ENCODE peak calls at places on chromosomes 1 and 21, in eight cellular contexts. S is K562, Q is thoracic aorta, L is retinal pigment epithelial cell, P is lung, W is Peyer's patch, N is HFF-Myc, J is foreskin fibroblast. G is an unnamed sample.

GRCh38 chr1:61070054-61070453 is 12.3 kb upstream of the NFIA start:
- DNase-seq in J (no peak), S (no peak), L (no peak), N (no peak), Q (no peak), W (no peak), P (no peak), G (no peak)

GRCh38 chr21:33892853-33893252 is 22.8 kb downstream of the ATP5PO start:
- DNase-seq in W (no peak), P (no peak), S (peak; percentile 50), J (no peak), L (no peak), Q (no peak), N (no peak), G (no peak)

GRCh38 chr1:39663559-39663958 is 8.3 kb downstream of the NT5C1A start:
- DNase-seq in L (no peak), J (no peak), P (no peak), W (no peak), N (no peak), Q (no peak), S (peak; percentile 59), G (no peak)

GRCh38 chr1:116076831-116077230 is 34.4 kb upstream of the MAB21L3 start:
- DNase-seq in P (no peak), N (no peak), S (no peak), L (no peak), W (no peak), J (no peak), Q (no peak), G (peak; percentile 25)

GRCh38 chr1:24556414-24556795 is 518 bp downstream of the NCMAP start:
- DNase-seq in W (no peak), S (no peak), L (no peak), J (no peak), N (no peak), Q (no peak), P (no peak), G (no peak)

GRCh38 chr1:119859647-119860046 is 36.7 kb downstream of the ADAM30 start:
- DNase-seq in P (no peak), Q (no peak), W (no peak), J (peak; percentile 81), S (peak; percentile 50), L (no peak), N (peak; percentile 42), G (peak; percentile 90)

GRCh38 chr1:177923441-177923840 is 46.4 kb downstream of the SEC16B start:
- DNase-seq in S (no peak), Q (no peak), P (no peak), L (no peak), J (no peak), N (no peak), W (no peak), G (peak; percentile 25)

GRCh38 chr21:36613064-36613463 is 85.9 kb upstream of the SIM2 start:
- DNase-seq in J (no peak), W (no peak), P (no peak), L (no peak), N (no peak), S (no peak), Q (no peak), G (no peak)

GRCh38 chr21:41029573-41029972 is 138.4 kb upstream of the BACE2 start:
- DNase-seq in J (no peak), L (no peak), P (no peak), Q (no peak), S (no peak), W (no peak), N (no peak), G (no peak)

GRCh38 chr1:235275223-235275622 is 52.8 kb downstream of the ARID4B start:
- DNase-seq in N (no peak), W (no peak), L (no peak), P (no peak), Q (no peak), J (no peak), S (no peak), G (no peak)

GRCh38 chr1:54884135-54884586 is 2.8 kb downstream of the DHCR24 start:
- DNase-seq in N (no peak), S (no peak), J (peak; percentile 58), L (no peak), P (no peak), W (no peak), Q (no peak), G (peak; percentile 68)

GRCh38 chr1:212542761-212543187 is 65.8 kb upstream of the ATF3 start:
- DNase-seq in P (no peak), J (no peak), W (no peak), S (no peak), L (no peak), N (no peak), Q (no peak), G (no peak)

GRCh38 chr1:167633258-167633944 is 3.4 kb downstream of the RCSD1 start:
- DNase-seq in Q (no peak), P (no peak), J (no peak), L (no peak), N (no peak), S (no peak), W (no peak), G (no peak)

GRCh38 chr1:38175062-38175461 is 128.5 kb upstream of the POU3F1 start:
- DNase-seq in L (no peak), J (no peak), N (no peak), S (no peak), Q (no peak), P (no peak), W (no peak), G (no peak)

GRCh38 chr1:33930346-33931114 is 66.7 kb downstream of the HMGB4 start:
- DNase-seq in Q (no peak), N (no peak), S (no peak), P (no peak), L (no peak), J (no peak), W (no peak), G (no peak)

GRCh38 chr1:181081399-181081798 is 7.1 kb upstream of the IER5 start:
- DNase-seq in P (no peak), J (no peak), Q (no peak), W (no peak), S (no peak), L (no peak), N (no peak), G (no peak)

GRCh38 chr1:233328661-233329498 is 1.4 kb downstream of the MAP3K21 start:
- DNase-seq in L (no peak), N (no peak), S (no peak), W (peak; percentile 69), J (no peak), P (no peak), Q (no peak), G (no peak)

GRCh38 chr1:109050228-109050995 is 8.5 kb upstream of the WDR47 start:
- DNase-seq in L (no peak), S (no peak), W (no peak), J (no peak), P (no peak), Q (no peak), N (no peak), G (no peak)

GRCh38 chr1:61076728-61077675 is 5.4 kb upstream of the NFIA start:
- DNase-seq in Q (no peak), N (peak; percentile 69), S (peak; percentile 86), L (peak; percentile 84), J (peak; percentile 73), W (peak; percentile 87), P (peak; percentile 86), G (peak; percentile 88)

GRCh38 chr1:201593200-201593828 is 54.4 kb downstream of the NAV1 start:
- DNase-seq in J (peak; percentile 97), L (no peak), Q (no peak), P (peak; percentile 39), W (no peak), N (peak; percentile 79), S (no peak), G (peak; percentile 100)

GRCh38 chr1:167601442-167602380 is 28.3 kb upstream of the RCSD1 start:
- DNase-seq in W (no peak), S (no peak), Q (no peak), L (no peak), P (peak; percentile 74), J (peak; percentile 7), N (no peak), G (no peak)

GRCh38 chr1:221239911-221240310 is 360.7 kb downstream of the HLX start:
- DNase-seq in W (no peak), P (no peak), S (no peak), Q (no peak), L (no peak), N (no peak), J (no peak), G (peak; percentile 51)

DNA sequence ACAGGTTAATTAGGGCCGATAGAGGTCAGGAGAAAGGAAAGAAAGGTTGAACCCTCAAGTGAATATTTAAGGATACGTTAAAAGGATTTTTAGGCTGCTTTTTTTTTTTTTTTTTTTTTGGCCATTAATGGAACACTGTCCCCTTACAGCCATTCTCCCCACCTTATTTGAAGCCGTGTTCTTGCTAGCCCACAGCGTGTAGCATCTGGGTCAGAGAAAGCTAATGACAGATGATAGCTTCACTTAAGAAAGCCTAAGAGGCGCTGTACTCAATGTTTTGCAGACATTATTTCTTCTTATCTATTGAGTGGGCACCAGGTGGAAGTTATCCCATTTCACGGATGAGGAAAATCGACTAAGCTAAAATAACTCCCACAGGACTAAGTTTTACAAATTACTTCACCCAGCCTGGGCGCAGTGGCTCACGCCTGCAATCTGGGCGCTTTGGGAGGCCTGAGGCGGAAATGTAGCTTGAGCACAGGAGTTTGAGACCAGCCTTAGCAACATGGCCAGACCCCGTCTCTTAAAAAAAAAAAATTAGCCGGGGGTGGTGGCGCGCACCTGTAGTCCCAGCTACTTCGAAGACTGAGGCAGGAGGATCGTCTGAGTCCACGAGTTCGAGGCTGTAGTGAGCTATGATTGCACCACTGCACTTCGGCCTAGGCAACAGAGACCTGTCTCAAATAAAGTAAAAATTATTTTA is 967 bp upstream of the PHTF1 start:
- DNase-seq in W (no peak), Q (no peak), N (no peak), L (no peak), P (no peak), S (no peak), J (no peak), G (no peak)
- H3K4me3 ChIP-seq in W (no peak overlapping the region), Q (peak overlapping the region; percentile 90), N (peak overlapping the region; percentile 73), L (peak overlapping the region; percentile 92), P (no peak overlapping the region), S (peak overlapping the region; percentile 75), J (peak overlapping the region; percentile 93), G (peak overlapping the region; percentile 86)

GRCh38 chr1:110462964-110463363 is 12.0 kb downstream of the PROK1 start:
- DNase-seq in S (no peak), L (no peak), N (no peak), P (no peak), W (no peak), Q (no peak), J (no peak), G (peak; percentile 17)
- TF ChIP-seq CTCF in S (no peak), L (peak; percentile 12), N (no peak), P (no peak), W (no peak), Q (no peak), J (peak; percentile 10), G (no peak)

DNA sequence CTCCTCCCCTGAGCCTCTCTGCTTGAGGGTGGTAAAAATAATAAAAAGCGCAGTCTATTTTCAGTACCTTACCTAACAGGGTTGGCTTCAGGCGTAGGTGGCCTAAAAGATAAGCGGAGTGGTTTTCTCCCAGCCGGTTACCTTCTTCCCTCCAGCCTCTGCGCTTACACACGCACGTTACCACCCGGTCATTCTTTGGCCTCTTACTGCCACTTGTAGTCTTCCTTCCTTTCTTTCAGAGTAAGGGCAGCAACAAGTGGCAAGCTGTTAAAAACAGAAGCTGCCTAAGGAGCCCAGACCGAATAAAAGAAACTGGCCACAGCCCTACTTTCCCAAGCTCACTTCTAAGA is 35.4 kb downstream of the CLCA1 start:
- DNase-seq in L (no peak), J (no peak), P (peak; percentile 40), N (no peak), W (no peak), S (no peak), Q (no peak), G (no peak)
- H3K4me3 ChIP-seq in L (no peak overlapping the region), J (no peak overlapping the region), P (no peak overlapping the region), N (no peak overlapping the region), W (no peak overlapping the region), S (no peak overlapping the region), Q (peak overlapping the region; percentile 66), G (no peak overlapping the region)

GRCh38 chr21:45640888-45641479 is 2.5 kb upstream of the PCBP3 start:
- DNase-seq in P (no peak), Q (no peak), J (peak; percentile 53), S (no peak), N (no peak), W (peak; percentile 59), L (no peak), G (peak; percentile 72)
- TF ChIP-seq CTCF in P (no peak), Q (no peak), J (peak; percentile 8), S (peak; percentile 17), N (peak; percentile 12), W (no peak), L (no peak), G (peak; percentile 24)

G was measured in fibroblast of mammary gland.